ENCODE peak calls at places on chromosome 1, in nine cellular contexts. Z, W, G, L, Q, O, C, U and A are unnamed samples.

GRCh38 chr1:215555531-215555930 is 11.6 kb upstream of the KCTD3 start:
- DNase-seq in Z (no peak), O (no peak), Q (no peak), G (no peak), U (no peak), W (no peak), L (no peak), C (no peak), A (no peak)

GRCh38 chr1:22259581-22260282 is 116.8 kb upstream of the WNT4 start:
- DNase-seq in Z (peak), L (no peak), Q (no peak), C (peak), O (no peak), G (peak), U (no peak), W (no peak), A (no peak)

GRCh38 chr1:23118957-23119792 is 49.5 kb downstream of the LUZP1 start:
- DNase-seq in Q (no peak), L (no peak), C (no peak), U (no peak), Z (peak), W (no peak), G (peak), O (no peak), A (no peak)

GRCh38 chr1:39130297-39130696 is 74.2 kb upstream of the MACF1 start:
- DNase-seq in O (no peak), G (no peak), W (no peak), Q (no peak), L (no peak), C (peak), U (no peak), Z (no peak), A (no peak)

GRCh38 chr1:4701276-4701675 is 46.9 kb downstream of the AJAP1 start:
- DNase-seq in O (no peak), Z (no peak), C (no peak), Q (no peak), L (no peak), W (no peak), U (no peak), G (no peak), A (no peak)

GRCh38 chr1:59115865-59116264 is 181.0 kb upstream of the FGGY start:
- DNase-seq in C (no peak), G (no peak), Z (no peak), O (no peak), L (no peak), Q (no peak), W (no peak), U (no peak), A (no peak)

GRCh38 chr1:153612111-153612754 is 704 bp downstream of the S100A16 start:
- DNase-seq in L (no peak), W (no peak), G (no peak), O (no peak), C (peak), U (peak), Z (no peak), Q (no peak), A (peak)

GRCh38 chr1:73783367-73783766 is 414.6 kb downstream of the LRRIQ3 start:
- DNase-seq in O (no peak), L (no peak), U (no peak), Z (no peak), C (no peak), G (no peak), Q (no peak), W (no peak), A (no peak)

GRCh38 chr1:24109166-24109483 is 2.8 kb downstream of the MYOM3 start:
- DNase-seq in Z (no peak), L (no peak), O (no peak), W (no peak), U (no peak), G (no peak), Q (no peak), C (no peak), A (no peak)

GRCh38 chr1:54227091-54227602 is 27.2 kb downstream of the MRPL37 start:
- DNase-seq in O (no peak), G (no peak), L (no peak), W (peak), Z (no peak), C (no peak), Q (peak), U (no peak), A (peak)

GRCh38 chr1:12031039-12031980 is 12.0 kb downstream of the MIIP start:
- DNase-seq in W (peak), U (no peak), L (peak), O (no peak), Z (peak), Q (no peak), C (no peak), G (peak), A (no peak)

GRCh38 chr1:46639547-46639946 is 22.9 kb upstream of the MOB3C start:
- DNase-seq in O (no peak), C (no peak), L (no peak), Z (no peak), Q (no peak), G (no peak), U (no peak), W (no peak), A (no peak)

GRCh38 chr1:18778437-18778836 is 81.0 kb downstream of the TAS1R2 start:
- DNase-seq in O (no peak), W (no peak), Z (no peak), L (no peak), G (no peak), U (no peak), C (no peak), Q (no peak), A (no peak)

GRCh38 chr1:148383966-148384365 is 99.1 kb downstream of the PPIAL4G start:
- DNase-seq in U (no peak), G (no peak), O (no peak), L (peak), Z (no peak), Q (no peak), C (no peak), W (no peak), A (no peak)
- TF ChIP-seq POLR2AphosphoS5 in U (no peak), G (no peak), O (no peak), L (no peak), Z (no peak), Q (no peak), C (no peak), W (no peak), A (no peak)

DNA sequence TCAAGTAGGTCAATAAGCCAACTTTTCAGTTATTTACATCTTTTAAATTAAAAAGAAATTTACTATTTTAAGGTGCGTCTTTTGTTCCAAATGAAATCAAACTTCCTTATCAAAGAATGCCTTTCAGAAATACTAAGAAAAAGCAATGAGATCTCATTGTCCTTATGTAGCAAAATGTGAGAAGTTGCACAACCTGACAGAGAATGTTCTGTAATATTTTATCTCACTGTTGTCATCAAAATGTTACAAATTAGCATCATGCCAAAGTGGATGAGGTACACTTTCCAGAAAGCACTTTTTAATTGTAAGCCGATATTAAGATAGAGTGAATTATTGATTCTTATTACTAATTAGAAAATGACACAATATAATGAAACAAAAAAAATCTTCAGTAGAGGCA is 50.4 kb downstream of the KCNT2 start:
- DNase-seq in Q (no peak), Z (no peak), O (no peak), L (no peak), G (no peak), U (no peak), W (no peak), C (no peak), A (no peak)
- TF ChIP-seq CTCF in Q (no peak), Z (no peak), O (no peak), L (no peak), G (no peak), U (no peak), W (no peak), C (no peak), A (no peak)

GRCh38 chr1:2878591-2878990 is 77.1 kb upstream of the TTC34 start:
- DNase-seq in Q (no peak), Z (no peak), L (no peak), W (no peak), U (no peak), C (no peak), O (no peak), G (no peak), A (no peak)
- TF ChIP-seq POLR2AphosphoS5 in Q (no peak), Z (no peak), L (no peak), W (no peak), U (no peak), C (no peak), O (no peak), G (no peak), A (no peak)

GRCh38 chr1:118246646-118247045 is 61.6 kb upstream of the SPAG17 start:
- DNase-seq in Q (no peak), C (no peak), U (no peak), G (no peak), L (no peak), W (no peak), O (no peak), Z (no peak), A (no peak)

GRCh38 chr1:118249641-118250040 is 64.6 kb upstream of the SPAG17 start:
- DNase-seq in U (no peak), G (no peak), W (no peak), Z (no peak), O (no peak), L (peak), C (no peak), Q (no peak), A (no peak)

GRCh38 chr1:118243269-118243668 is 58.2 kb upstream of the SPAG17 start:
- DNase-seq in C (no peak), W (no peak), G (no peak), Z (no peak), Q (no peak), L (no peak), U (no peak), O (no peak), A (no peak)

GRCh38 chr1:118250232-118250631 is 65.2 kb upstream of the SPAG17 start:
- DNase-seq in G (no peak), C (no peak), L (peak), Z (no peak), W (no peak), Q (no peak), U (no peak), O (no peak), A (no peak)

GRCh38 chr1:118247593-118247992 is 62.6 kb upstream of the SPAG17 start:
- DNase-seq in L (peak), C (no peak), Z (peak), G (no peak), O (no peak), U (no peak), Q (peak), W (no peak), A (no peak)
- TF ChIP-seq CTCF in L (peak), C (no peak), Z (peak), G (no peak), O (no peak), U (no peak), Q (peak), W (no peak), A (no peak)